ENCODE peak calls at places on chromosome 5, in nine cellular contexts. J is tibial nerve, R is heart right ventricle, D is tibial artery, S is esophagus squamous epithelium, H is neural progenitor cell, P is fibroblast of lung, I is hepatocyte, E is endodermal cell. W is an unnamed sample.

GRCh38 chr5:50751064-50751657 is 84.7 kb downstream of the PARP8 start:
- DNase-seq in J (no peak), R (peak; percentile 16), D (no peak), S (no peak), H (peak; percentile 74), P (peak; percentile 40), I (peak; percentile 73), E (peak; percentile 49), W (peak; percentile 69)

GRCh38 chr5:136174021-136174659 is 18.8 kb downstream of the SMIM32 start:
- DNase-seq in J (no peak), R (no peak), D (no peak), S (no peak), H (peak; percentile 50), P (peak; percentile 62), I (peak; percentile 66), E (no peak), W (peak; percentile 71)

GRCh38 chr5:176491901-176492300 is 43.7 kb downstream of the FAF2 start:
- DNase-seq in J (no peak), R (no peak), D (no peak), S (no peak), H (no peak), P (no peak), I (no peak), E (no peak), W (no peak)

GRCh38 chr5:43034591-43034968 is 5.5 kb downstream of the ANXA2R start:
- DNase-seq in J (no peak), R (no peak), D (no peak), S (no peak), H (peak; percentile 20), P (peak; percentile 84), I (no peak), E (peak; percentile 65), W (peak; percentile 58)

GRCh38 chr5:127080001-127080478 is 6.7 kb upstream of the C5orf63 start:
- DNase-seq in J (no peak), R (no peak), D (no peak), S (no peak), H (peak; percentile 21), P (no peak), I (peak; percentile 53), E (peak; percentile 90), W (peak; percentile 9)

GRCh38 chr5:180353226-180353962 is at the start of gene GFPT2:
- DNase-seq in J (peak; percentile 72), R (peak; percentile 70), D (peak; percentile 90), S (no peak), H (peak; percentile 97), P (peak; percentile 73), I (peak; percentile 88), E (peak; percentile 94), W (peak; percentile 87)

GRCh38 chr5:23352437-23352836 is 155.0 kb upstream of the PRDM9 start:
- DNase-seq in J (no peak), R (no peak), D (no peak), S (no peak), H (peak; percentile 60), P (no peak), I (peak; percentile 32), E (peak; percentile 80), W (peak; percentile 36)

GRCh38 chr5:124650960-124651662 is 95.3 kb downstream of the ZNF608 start:
- DNase-seq in J (no peak), R (peak; percentile 67), D (no peak), S (no peak), H (peak; percentile 18), P (no peak), I (no peak), E (no peak), W (no peak)

GRCh38 chr5:168712280-168712924 is 133.2 kb upstream of the PANK3 start:
- DNase-seq in J (no peak), R (peak; percentile 32), D (no peak), S (no peak), H (no peak), P (peak; percentile 99), I (peak; percentile 51), E (peak; percentile 40), W (peak; percentile 94)

GRCh38 chr5:151528996-151529395 is 62.1 kb downstream of the FAT2 start:
- DNase-seq in J (no peak), R (no peak), D (no peak), S (no peak), H (no peak), P (no peak), I (no peak), E (no peak), W (no peak)

GRCh38 chr5:9977070-9977469 is 272.6 kb downstream of the ATPSCKMT start:
- DNase-seq in J (no peak), R (no peak), D (no peak), S (no peak), H (no peak), P (no peak), I (no peak), E (no peak), W (no peak)

GRCh38 chr5:372556-372910 is 51.0 kb downstream of the AHRR start:
- DNase-seq in J (no peak), R (peak; percentile 1), D (peak; percentile 53), S (no peak), H (no peak), P (no peak), I (no peak), E (peak; percentile 49), W (no peak)
- H3K27ac ChIP-seq in J (no peak overlapping the region), R (no peak overlapping the region), D (no peak overlapping the region), S (peak overlapping the region; percentile 21), H (no peak overlapping the region), P (peak overlapping the region; percentile 96), I (peak overlapping the region; percentile 84), E (no peak overlapping the region), W (no peak overlapping the region)

DNA sequence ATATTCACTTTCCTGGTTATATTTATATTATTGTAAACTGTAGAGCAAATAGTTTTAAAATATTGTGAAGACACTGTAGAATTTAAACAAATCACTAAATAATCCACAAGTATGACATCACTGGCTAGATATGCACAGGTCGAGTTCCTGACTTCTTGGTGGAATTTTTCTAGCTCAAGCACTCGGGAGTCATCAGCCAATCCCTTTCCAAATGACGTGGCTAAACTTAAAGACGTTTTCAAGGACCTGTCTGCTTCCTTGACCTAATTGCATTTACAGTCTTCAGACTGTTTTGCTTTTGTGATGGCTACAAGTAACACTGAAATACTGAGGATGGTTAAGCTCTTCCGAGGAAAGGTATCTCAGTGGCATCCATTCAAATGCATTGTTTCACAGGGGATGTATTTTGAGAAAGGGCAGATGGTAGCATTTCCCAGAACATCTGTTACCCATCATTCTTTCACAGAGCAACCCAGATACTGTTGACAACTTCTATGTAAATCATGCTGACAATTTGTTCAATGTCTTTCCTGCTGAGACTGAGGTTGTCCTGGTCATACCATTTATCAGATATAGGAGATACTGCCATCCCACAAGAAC is 262.8 kb downstream of the CDH10 start:
- DNase-seq in J (no peak), R (no peak), D (no peak), S (no peak), H (peak; percentile 11), P (peak; percentile 51), I (no peak), E (no peak), W (peak; percentile 65)
- H3K4me3 ChIP-seq in J (no peak overlapping the region), R (no peak overlapping the region), D (no peak overlapping the region), S (no peak overlapping the region), H (no peak overlapping the region), P (no peak overlapping the region), I (no peak overlapping the region), E (no peak overlapping the region), W (no peak overlapping the region)

GRCh38 chr5:140205952-140206351 is 31.0 kb downstream of the CYSTM1 start:
- DNase-seq in J (no peak), R (no peak), D (no peak), S (no peak), H (peak; percentile 54), P (no peak), I (no peak), E (peak; percentile 78), W (no peak)
- H3K27ac ChIP-seq in J (no peak overlapping the region), R (peak overlapping the region; percentile 74), D (no peak overlapping the region), S (no peak overlapping the region), H (no peak overlapping the region), P (no peak overlapping the region), I (no peak overlapping the region), E (no peak overlapping the region), W (no peak overlapping the region)

DNA sequence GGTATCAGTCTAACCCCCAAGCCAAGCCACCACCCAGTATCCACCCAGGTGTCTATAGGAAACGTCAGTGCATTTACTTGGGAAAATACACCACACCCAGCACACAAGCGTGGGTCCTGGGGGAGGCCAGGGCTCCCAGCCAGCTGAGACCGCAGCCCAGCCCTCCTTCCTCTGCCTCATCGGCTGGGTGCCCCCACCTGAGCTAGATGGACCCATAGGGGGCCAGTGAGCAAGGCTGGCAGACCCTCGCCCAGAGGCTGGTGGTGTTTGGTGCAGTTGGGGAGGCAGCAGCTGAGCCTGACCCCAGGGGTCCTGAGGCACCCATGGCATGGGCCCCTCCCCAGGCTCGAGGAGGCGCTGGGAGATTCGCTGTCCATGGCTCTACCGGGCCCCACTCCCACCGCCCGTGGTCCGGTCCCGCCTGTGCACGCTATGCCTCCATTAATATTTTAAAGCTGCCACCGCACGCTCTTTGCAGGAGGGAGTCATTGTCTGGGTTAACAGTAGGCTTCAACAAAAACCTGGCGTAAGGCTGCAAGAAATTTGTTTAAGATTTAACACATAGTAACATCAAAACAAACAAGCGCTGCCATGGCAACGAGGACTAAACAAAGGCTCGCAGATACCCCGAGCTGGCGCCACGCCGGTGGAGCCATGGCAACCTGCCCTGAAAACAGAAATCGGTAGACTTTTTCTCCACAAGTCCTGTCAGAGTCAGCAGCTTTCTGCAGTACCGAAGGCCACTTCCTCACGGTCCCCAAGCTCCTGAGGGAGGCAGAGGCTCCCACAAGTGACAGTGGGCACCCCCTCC is 20.6 kb downstream of the TPPP start:
- DNase-seq in J (no peak), R (peak; percentile 90), D (peak; percentile 75), S (no peak), H (peak; percentile 89), P (peak; percentile 67), I (peak; percentile 93), E (peak; percentile 84), W (peak; percentile 98)
- H3K4me3 ChIP-seq in J (no peak overlapping the region), R (no peak overlapping the region), D (no peak overlapping the region), S (no peak overlapping the region), H (no peak overlapping the region), P (no peak overlapping the region), I (no peak overlapping the region), E (no peak overlapping the region), W (no peak overlapping the region)

GRCh38 chr5:69299625-69300024 is 33.0 kb downstream of the CCDC125 start:
- DNase-seq in J (no peak), R (no peak), D (no peak), S (no peak), H (no peak), P (no peak), I (no peak), E (no peak), W (no peak)
- H3K27ac ChIP-seq in J (no peak overlapping the region), R (no peak overlapping the region), D (no peak overlapping the region), S (no peak overlapping the region), H (no peak overlapping the region), P (no peak overlapping the region), I (no peak overlapping the region), E (no peak overlapping the region), W (no peak overlapping the region)

GRCh38 chr5:7851617-7852289 is 820 bp upstream of the CFAP90 start:
- DNase-seq in J (no peak), R (no peak), D (no peak), S (no peak), H (no peak), P (no peak), I (no peak), E (no peak), W (no peak)
- H3K4me3 ChIP-seq in J (no peak overlapping the region), R (no peak overlapping the region), D (no peak overlapping the region), S (no peak overlapping the region), H (peak overlapping the region; percentile 76), P (no peak overlapping the region), I (no peak overlapping the region), E (peak overlapping the region; percentile 64), W (no peak overlapping the region)

W was measured in mesenchymal stem cell.